ENCODE peak calls at places on chromosomes 2 and 18, in four cellular contexts. O is tibial nerve, W is HepG2, X is transverse colon. T is an unnamed sample.

GRCh38 chr18:59911600-59911999 is 11.8 kb downstream of the PMAIP1 start:
- DNase-seq in O (no peak), W (no peak), X (no peak), T (no peak)

GRCh38 chr2:166417669-166418068 is 41.9 kb upstream of the SCN9A start:
- DNase-seq in O (no peak), W (peak), X (no peak), T (no peak)

GRCh38 chr2:64522843-64523428 is 1.2 kb upstream of the AFTPH start:
- DNase-seq in O (peak), W (peak), X (peak), T (peak)

GRCh38 chr18:11937874-11938478 is 29.9 kb upstream of the MPPE1 start:
- DNase-seq in O (peak), W (peak), X (peak), T (peak)

GRCh38 chr2:27717070-27717453 is 53.4 kb downstream of the SLC4A1AP start:
- DNase-seq in O (no peak), W (no peak), X (no peak), T (no peak)

GRCh38 chr2:137741963-137742362 is 222.3 kb upstream of the HNMT start:
- DNase-seq in O (no peak), W (no peak), X (no peak), T (no peak)

GRCh38 chr18:46688853-46689525 is 32.0 kb upstream of the LOXHD1 start:
- DNase-seq in O (no peak), W (no peak), X (no peak), T (no peak)

GRCh38 chr18:51321696-51322095 is 124.2 kb upstream of the MEX3C start:
- DNase-seq in O (no peak), W (no peak), X (no peak), T (no peak)

GRCh38 chr2:14363137-14363536 is 269.4 kb upstream of the LRATD1 start:
- DNase-seq in O (no peak), W (no peak), X (no peak), T (no peak)

GRCh38 chr2:86336350-86337234 is 834 bp downstream of the REEP1 start:
- DNase-seq in O (no peak), W (no peak), X (no peak), T (no peak)

GRCh38 chr2:9373505-9373904 is 49.8 kb downstream of the ITGB1BP1 start:
- DNase-seq in O (no peak), W (no peak), X (no peak), T (no peak)

GRCh38 chr2:113840463-113840975 is 49.4 kb upstream of the ACTR3 start:
- DNase-seq in O (no peak), W (no peak), X (no peak), T (no peak)

GRCh38 chr2:162199913-162200312 is 43.3 kb downstream of the FAP start:
- DNase-seq in O (no peak), W (no peak), X (no peak), T (no peak)

GRCh38 chr18:49024808-49025361 is 74.1 kb upstream of the SMAD7 start:
- DNase-seq in O (no peak), W (no peak), X (no peak), T (no peak)

GRCh38 chr2:218010116-218010837 is 7.5 kb upstream of the TNS1 start:
- DNase-seq in O (no peak), W (no peak), X (peak), T (no peak)

GRCh38 chr2:109368798-109369197 is 239.8 kb downstream of the SH3RF3 start:
- DNase-seq in O (no peak), W (no peak), X (no peak), T (no peak)

GRCh38 chr2:101157272-101157671 is 6.1 kb upstream of the TBC1D8 start:
- DNase-seq in O (no peak), W (no peak), X (no peak), T (no peak)

GRCh38 chr2:218229851-218230250 is 12.9 kb downstream of the ARPC2 start:
- DNase-seq in O (no peak), W (no peak), X (peak), T (no peak)

GRCh38 chr2:232340171-232340935 is 38.2 kb upstream of the ALPP start:
- DNase-seq in O (no peak), W (no peak), X (no peak), T (no peak)

GRCh38 chr2:44776924-44777480 is 164.5 kb upstream of the SIX3 start:
- DNase-seq in O (no peak), W (no peak), X (no peak), T (no peak)

GRCh38 chr18:37265382-37265781 is 300.2 kb downstream of the CELF4 start:
- DNase-seq in O (no peak), W (no peak), X (no peak), T (no peak)

GRCh38 chr18:64539852-64540251 is 391.0 kb upstream of the LINC00305 start:
- DNase-seq in O (no peak), W (no peak), X (no peak), T (no peak)

GRCh38 chr2:104788721-104789446 is 65.0 kb upstream of the POU3F3 start:
- DNase-seq in O (no peak), W (no peak), X (no peak), T (no peak)

GRCh38 chr2:128369126-128369555 is 50.5 kb upstream of the HS6ST1 start:
- DNase-seq in O (no peak), W (no peak), X (no peak), T (no peak)

GRCh38 chr2:10238991-10239485 is 63.7 kb upstream of the HPCAL1 start:
- DNase-seq in O (no peak), W (no peak), X (no peak), T (no peak)

GRCh38 chr18:12308386-12309100 is 502 bp downstream of the TUBB6 start:
- DNase-seq in O (peak), W (peak), X (peak), T (no peak)

GRCh38 chr18:46621111-46621766 is 35.8 kb downstream of the LOXHD1 start:
- DNase-seq in O (no peak), W (no peak), X (no peak), T (no peak)

GRCh38 chr2:173264603-173265366 is 89.9 kb upstream of the CDCA7 start:
- DNase-seq in O (peak), W (no peak), X (peak), T (peak)

GRCh38 chr2:106278477-106278876 is 84.4 kb upstream of the UXS1 start:
- DNase-seq in O (no peak), W (no peak), X (no peak), T (no peak)

GRCh38 chr2:133760366-133760765 is 192.1 kb upstream of the NCKAP5 start:
- DNase-seq in O (no peak), W (no peak), X (no peak), T (no peak)

GRCh38 chr2:61368687-61369665 is 101.9 kb downstream of the USP34 start:
- DNase-seq in O (no peak), W (no peak), X (no peak), T (no peak)

GRCh38 chr2:11411768-11412448 is 54.1 kb downstream of the E2F6 start:
- DNase-seq in O (peak), W (peak), X (peak), T (no peak)

GRCh38 chr18:12032786-12033642 is 51.7 kb downstream of the IMPA2 start:
- DNase-seq in O (no peak), W (no peak), X (no peak), T (no peak)

GRCh38 chr2:154226931-154227330 is 355.2 kb downstream of the GALNT13 start:
- DNase-seq in O (no peak), W (no peak), X (no peak), T (no peak)

GRCh38 chr18:56575819-56576663 is 62.4 kb downstream of the TXNL1 start:
- DNase-seq in O (peak), W (peak), X (no peak), T (peak)

GRCh38 chr2:231197741-231198290 is 615 bp upstream of the ARMC9 start:
- DNase-seq in O (no peak), W (no peak), X (no peak), T (no peak)

GRCh38 chr2:45466045-45466444 is 145.0 kb downstream of the SRBD1 start:
- DNase-seq in O (no peak), W (no peak), X (no peak), T (no peak)

GRCh38 chr2:75560768-75561565 is at the start of gene EVA1A:
- DNase-seq in O (no peak), W (peak), X (peak), T (no peak)

GRCh38 chr2:190600293-190601103 is 48.4 kb upstream of the NAB1 start:
- DNase-seq in O (no peak), W (no peak), X (no peak), T (no peak)

DNA sequence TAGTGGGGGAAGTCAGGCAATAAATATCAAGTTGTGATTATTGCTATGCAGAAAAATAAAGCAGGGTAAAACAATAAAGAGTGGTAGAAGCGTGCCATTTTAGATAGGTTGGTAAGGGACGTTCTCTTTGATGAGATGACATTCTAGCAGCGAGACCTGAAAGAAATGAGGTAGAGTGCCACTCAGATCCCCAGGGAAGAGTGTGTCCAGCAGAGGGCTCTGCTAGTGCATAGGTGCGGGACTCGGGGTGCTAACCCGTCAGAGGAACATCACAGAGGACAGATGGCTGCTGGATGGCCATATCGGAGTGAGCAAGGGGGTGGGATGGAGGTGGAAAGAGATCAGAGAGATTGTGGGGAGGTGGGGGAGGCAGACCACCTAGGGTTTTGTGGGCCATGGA is 16.3 kb upstream of the GTF2A1L start:
- DNase-seq in O (no peak), W (peak), X (peak), T (no peak)
- TF ChIP-seq CTCF in O (peak), W (peak), X (no peak), T (peak)

GRCh38 chr2:24175631-24176030 is 778 bp downstream of the FAM228A start:
- DNase-seq in O (no peak), W (no peak), X (no peak), T (no peak)

GRCh38 chr2:24169031-24169430 is 5.8 kb upstream of the FAM228A start:
- DNase-seq in O (no peak), W (no peak), X (no peak), T (no peak)

GRCh38 chr2:24179683-24180082 is 4.8 kb downstream of the FAM228A start:
- DNase-seq in O (no peak), W (no peak), X (no peak), T (no peak)

GRCh38 chr2:24176326-24176725 is 1.5 kb downstream of the FAM228A start:
- DNase-seq in O (no peak), W (no peak), X (no peak), T (no peak)

GRCh38 chr2:24174851-24175277 is at the start of gene FAM228A:
- DNase-seq in O (no peak), W (no peak), X (no peak), T (no peak)
- H3K4me3 ChIP-seq in O (no peak), W (no peak), X (no peak), T (no peak)

GRCh38 chr2:73828818-73829570 is at the start of gene STAMBP:
- DNase-seq in O (peak), W (peak), X (peak), T (peak)

GRCh38 chr2:73828389-73828817 is 358 bp upstream of the STAMBP start:
- DNase-seq in O (no peak), W (no peak), X (no peak), T (no peak)

GRCh38 chr2:73825408-73825807 is 3.4 kb upstream of the STAMBP start:
- DNase-seq in O (no peak), W (no peak), X (no peak), T (no peak)

GRCh38 chr2:73827660-73828388 is 937 bp upstream of the STAMBP start:
- DNase-seq in O (no peak), W (no peak), X (no peak), T (no peak)

GRCh38 chr2:73827018-73827417 is 1.7 kb upstream of the STAMBP start:
- DNase-seq in O (no peak), W (no peak), X (no peak), T (no peak)
- TF ChIP-seq CTCF in O (no peak), W (peak), X (peak), T (peak)

DNA sequence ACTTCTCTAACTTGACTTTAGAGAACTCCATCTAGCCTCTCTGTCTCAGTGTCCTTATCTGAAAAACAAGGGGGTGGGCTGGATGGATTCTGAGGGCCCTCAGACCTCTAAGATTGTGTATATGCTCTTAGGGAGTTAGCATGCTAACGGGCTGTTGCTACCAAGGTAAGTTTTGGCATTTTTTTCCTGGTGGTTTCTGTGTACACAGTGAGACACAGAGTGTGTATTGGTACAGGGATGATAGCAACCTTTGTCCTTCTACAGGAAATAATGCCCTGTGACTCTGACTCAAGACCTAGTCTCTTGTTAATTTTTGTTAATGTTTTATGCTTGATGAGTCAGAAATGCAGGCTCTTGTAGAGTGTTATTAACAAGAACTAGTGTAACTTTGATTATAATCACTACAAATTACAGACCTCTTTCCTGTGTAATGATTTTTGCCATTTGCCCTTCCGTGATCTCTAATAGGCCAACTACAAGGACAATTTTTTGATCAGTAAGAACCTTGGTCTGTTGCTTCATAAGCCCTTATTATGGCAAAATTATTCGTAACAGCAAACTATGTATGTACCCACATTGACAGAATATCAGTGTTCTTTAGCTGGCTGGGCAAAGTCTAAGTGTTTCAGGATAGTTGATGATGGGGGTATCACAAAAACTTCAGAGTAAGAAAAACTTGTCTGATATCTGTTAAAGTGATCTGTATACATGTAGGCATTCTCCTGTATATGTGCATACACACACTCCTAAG is 89.7 kb downstream of the SPTBN1 start:
- DNase-seq in O (no peak), W (peak), X (no peak), T (no peak)
- H3K4me3 ChIP-seq in O (no peak), W (peak), X (no peak), T (no peak)

GRCh38 chr18:62485684-62486083 is 37.1 kb upstream of the ZCCHC2 start:
- DNase-seq in O (no peak), W (peak), X (no peak), T (no peak)
- TF ChIP-seq CTCF in O (no peak), W (no peak), X (no peak), T (no peak)

GRCh38 chr18:33576999-33577687 is 876 bp upstream of the ASXL3 start:
- DNase-seq in O (no peak), W (no peak), X (no peak), T (no peak)
- H3K4me3 ChIP-seq in O (peak), W (no peak), X (no peak), T (no peak)

GRCh38 chr2:65800998-65801397 is 368.6 kb upstream of the SPRED2 start:
- DNase-seq in O (no peak), W (no peak), X (peak), T (no peak)
- TF ChIP-seq CTCF in O (no peak), W (peak), X (no peak), T (peak)

DNA sequence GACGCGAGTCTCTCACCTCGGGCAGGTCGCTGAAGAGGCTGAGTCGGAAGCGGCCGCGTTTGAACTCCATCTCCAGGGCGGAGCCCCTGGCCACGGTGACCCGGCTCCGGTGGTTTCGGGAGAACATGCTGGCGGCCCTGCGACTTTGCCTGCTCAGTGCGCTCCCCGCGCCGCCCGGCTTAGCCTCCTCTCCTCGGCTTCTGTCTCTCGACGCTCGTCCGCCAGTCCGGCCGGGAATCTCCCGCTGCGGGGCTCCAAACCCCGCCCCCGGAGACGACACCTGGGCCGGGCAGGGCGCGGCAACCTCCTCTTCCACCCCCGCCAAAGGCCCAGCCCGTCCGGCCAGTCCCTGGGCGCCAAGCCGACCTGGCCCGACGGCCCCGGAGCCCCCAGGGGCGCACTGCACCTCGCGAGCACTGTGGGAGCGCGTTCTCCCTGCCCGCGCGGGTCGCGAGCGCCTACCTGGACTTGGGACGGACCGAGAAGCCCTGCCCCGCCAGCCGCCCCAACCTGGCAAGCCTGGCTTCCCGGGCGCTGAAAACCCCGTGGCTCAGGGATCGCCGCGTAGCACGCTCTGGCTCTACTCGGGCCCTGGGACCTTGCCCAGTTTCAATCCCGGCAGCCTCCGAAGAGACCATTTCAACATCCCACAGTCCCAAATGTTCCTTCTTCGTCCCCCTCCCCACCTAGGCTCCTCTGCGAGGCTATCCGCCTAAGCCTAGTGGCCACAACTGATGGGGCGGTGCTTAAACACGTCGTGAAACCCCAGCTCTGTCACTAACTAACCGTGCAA is at the start of gene RTKN:
- DNase-seq in O (no peak), W (peak), X (peak), T (no peak)
- H3K4me3 ChIP-seq in O (peak), W (peak), X (peak), T (peak)

GRCh38 chr2:55013936-55014335 is 36.3 kb downstream of the RTN4 start:
- DNase-seq in O (no peak), W (no peak), X (no peak), T (no peak)
- TF ChIP-seq CTCF in O (no peak), W (no peak), X (peak), T (no peak)

GRCh38 chr2:18799397-18799796 is 210.0 kb upstream of the NT5C1B start:
- DNase-seq in O (no peak), W (no peak), X (no peak), T (no peak)
- H3K4me3 ChIP-seq in O (no peak), W (no peak), X (no peak), T (no peak)

T was measured in GM12864.